ENCODE peak calls at places on chromosomes 2 and 18, in four cellular contexts. One of them, this sample, is unnamed.

GRCh38 chr2:14418110-14418509 is 214.4 kb upstream of the LRATD1 start:
- DNase-seq in stomach: no peak
- DNase-seq in lower lobe of right lung: no peak
- DNase-seq in IMR-90: no peak
- DNase-seq in this sample: no peak

GRCh38 chr2:212908682-212909435 is 242.6 kb downstream of the IKZF2 start:
- DNase-seq in stomach: no peak
- DNase-seq in lower lobe of right lung: no peak
- DNase-seq in IMR-90: no peak
- DNase-seq in this sample: no peak

GRCh38 chr2:144259332-144259731 is 260.6 kb downstream of the ZEB2 start:
- DNase-seq in stomach: no peak
- DNase-seq in lower lobe of right lung: no peak
- DNase-seq in IMR-90: no peak
- DNase-seq in this sample: no peak

GRCh38 chr2:152632736-152633135 is 84.5 kb downstream of the PRPF40A start:
- DNase-seq in stomach: no peak
- DNase-seq in lower lobe of right lung: no peak
- DNase-seq in IMR-90: peak; percentile 33
- DNase-seq in this sample: no peak

GRCh38 chr18:79952996-79953559 is 1.6 kb upstream of the SLC66A2 start:
- DNase-seq in stomach: peak; percentile 13
- DNase-seq in lower lobe of right lung: peak; percentile 36
- DNase-seq in IMR-90: no peak
- DNase-seq in this sample: peak; percentile 13

GRCh38 chr2:208619993-208620392 is 213.4 kb downstream of the PTH2R start:
- DNase-seq in stomach: no peak
- DNase-seq in lower lobe of right lung: no peak
- DNase-seq in IMR-90: no peak
- DNase-seq in this sample: peak; percentile 16

GRCh38 chr2:164766931-164767330 is 74.7 kb downstream of the COBLL1 start:
- DNase-seq in stomach: no peak
- DNase-seq in lower lobe of right lung: no peak
- DNase-seq in IMR-90: no peak
- DNase-seq in this sample: no peak

GRCh38 chr2:12819721-12820120 is 103.0 kb downstream of the TRIB2 start:
- DNase-seq in stomach: no peak
- DNase-seq in lower lobe of right lung: no peak
- DNase-seq in IMR-90: peak; percentile 35
- DNase-seq in this sample: no peak

GRCh38 chr2:62485780-62486765 is 19.9 kb downstream of the TMEM17 start:
- DNase-seq in stomach: no peak
- DNase-seq in lower lobe of right lung: no peak
- DNase-seq in IMR-90: peak; percentile 30
- DNase-seq in this sample: no peak

GRCh38 chr18:8701546-8702118 is 3.7 kb upstream of the MTCL1 start:
- DNase-seq in stomach: no peak
- DNase-seq in lower lobe of right lung: no peak
- DNase-seq in IMR-90: peak; percentile 91
- DNase-seq in this sample: no peak

GRCh38 chr2:226483745-226484619 is 315.6 kb downstream of the IRS1 start:
- DNase-seq in stomach: no peak
- DNase-seq in lower lobe of right lung: no peak
- DNase-seq in IMR-90: peak; percentile 61
- DNase-seq in this sample: no peak

GRCh38 chr2:30230479-30230854 is 867 bp upstream of the LBH start:
- DNase-seq in stomach: no peak
- DNase-seq in lower lobe of right lung: no peak
- DNase-seq in IMR-90: peak; percentile 64
- DNase-seq in this sample: peak; percentile 85

GRCh38 chr2:195818521-195818920 is 161.5 kb downstream of the SLC39A10 start:
- DNase-seq in stomach: no peak
- DNase-seq in lower lobe of right lung: no peak
- DNase-seq in IMR-90: peak; percentile 90
- DNase-seq in this sample: no peak

GRCh38 chr2:46340740-46341420 is 43.7 kb downstream of the EPAS1 start:
- DNase-seq in stomach: no peak
- DNase-seq in lower lobe of right lung: no peak
- DNase-seq in IMR-90: no peak
- DNase-seq in this sample: no peak

GRCh38 chr2:46338674-46339073 is 41.5 kb downstream of the EPAS1 start:
- DNase-seq in stomach: no peak
- DNase-seq in lower lobe of right lung: no peak
- DNase-seq in IMR-90: no peak
- DNase-seq in this sample: no peak

GRCh38 chr2:46337208-46337994 is 40.2 kb downstream of the EPAS1 start:
- DNase-seq in stomach: no peak
- DNase-seq in lower lobe of right lung: no peak
- DNase-seq in IMR-90: no peak
- DNase-seq in this sample: no peak

GRCh38 chr2:46339200-46339599 is 42.0 kb downstream of the EPAS1 start:
- DNase-seq in stomach: no peak
- DNase-seq in lower lobe of right lung: no peak
- DNase-seq in IMR-90: no peak
- DNase-seq in this sample: no peak

GRCh38 chr2:46339676-46340459 is 42.7 kb downstream of the EPAS1 start:
- DNase-seq in stomach: peak; percentile 28
- DNase-seq in lower lobe of right lung: no peak
- DNase-seq in IMR-90: peak; percentile 73
- DNase-seq in this sample: peak; percentile 55
- H3K27me3 ChIP-seq in stomach: no peaks in the 10 kb centered on the region
- H3K27me3 ChIP-seq in lower lobe of right lung: no peaks in the 10 kb centered on the region
- H3K27me3 ChIP-seq in IMR-90: no peaks in the 10 kb centered on the region
- H3K27me3 ChIP-seq in this sample: no peaks in the 10 kb centered on the region

GRCh38 chr2:128724547-128724946 is 405.9 kb upstream of the HS6ST1 start:
- DNase-seq in stomach: no peak
- DNase-seq in lower lobe of right lung: no peak
- DNase-seq in IMR-90: no peak
- DNase-seq in this sample: peak; percentile 58

GRCh38 chr2:128717758-128718710 is 399.4 kb upstream of the HS6ST1 start:
- DNase-seq in stomach: no peak
- DNase-seq in lower lobe of right lung: no peak
- DNase-seq in IMR-90: no peak
- DNase-seq in this sample: no peak

GRCh38 chr2:128722469-128722868 is 403.8 kb upstream of the HS6ST1 start:
- DNase-seq in stomach: no peak
- DNase-seq in lower lobe of right lung: no peak
- DNase-seq in IMR-90: no peak
- DNase-seq in this sample: no peak

GRCh38 chr2:128716371-128716770 is 397.7 kb upstream of the HS6ST1 start:
- DNase-seq in stomach: no peak
- DNase-seq in lower lobe of right lung: no peak
- DNase-seq in IMR-90: no peak
- DNase-seq in this sample: no peak

DNA sequence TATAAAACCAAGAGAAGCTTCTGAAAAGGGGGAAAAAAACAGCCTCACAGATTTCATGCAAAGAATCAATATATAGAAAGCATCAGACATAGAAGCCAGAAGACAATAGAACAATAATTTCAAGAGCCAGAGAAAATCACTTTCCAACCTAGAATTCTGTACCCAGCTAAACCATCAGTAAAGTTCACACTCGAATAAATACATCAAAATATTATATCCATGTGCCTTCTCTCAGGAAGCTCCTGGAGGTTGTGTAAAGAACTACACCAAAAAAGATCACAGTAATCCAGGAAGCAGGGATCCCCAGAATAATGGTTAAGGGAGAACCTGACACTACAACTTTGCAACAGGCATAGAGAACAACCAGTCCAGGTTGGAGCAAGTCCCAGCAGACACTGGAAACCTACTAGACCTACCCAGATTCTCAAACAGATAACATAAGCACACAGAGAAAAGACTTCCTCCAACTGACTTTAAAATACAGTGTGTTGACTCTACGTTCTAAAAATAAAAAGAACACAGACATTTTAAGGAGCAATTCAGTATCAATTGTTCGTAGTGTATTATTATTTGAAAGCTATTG is 401.9 kb upstream of the HS6ST1 start:
- DNase-seq in stomach: no peak
- DNase-seq in lower lobe of right lung: no peak
- DNase-seq in IMR-90: no peak
- DNase-seq in this sample: no peak
- TF ChIP-seq CTCF in stomach: no peak
- TF ChIP-seq CTCF in lower lobe of right lung: no peak
- TF ChIP-seq CTCF in IMR-90: peak; percentile 21
- TF ChIP-seq CTCF in this sample: no peak

DNA sequence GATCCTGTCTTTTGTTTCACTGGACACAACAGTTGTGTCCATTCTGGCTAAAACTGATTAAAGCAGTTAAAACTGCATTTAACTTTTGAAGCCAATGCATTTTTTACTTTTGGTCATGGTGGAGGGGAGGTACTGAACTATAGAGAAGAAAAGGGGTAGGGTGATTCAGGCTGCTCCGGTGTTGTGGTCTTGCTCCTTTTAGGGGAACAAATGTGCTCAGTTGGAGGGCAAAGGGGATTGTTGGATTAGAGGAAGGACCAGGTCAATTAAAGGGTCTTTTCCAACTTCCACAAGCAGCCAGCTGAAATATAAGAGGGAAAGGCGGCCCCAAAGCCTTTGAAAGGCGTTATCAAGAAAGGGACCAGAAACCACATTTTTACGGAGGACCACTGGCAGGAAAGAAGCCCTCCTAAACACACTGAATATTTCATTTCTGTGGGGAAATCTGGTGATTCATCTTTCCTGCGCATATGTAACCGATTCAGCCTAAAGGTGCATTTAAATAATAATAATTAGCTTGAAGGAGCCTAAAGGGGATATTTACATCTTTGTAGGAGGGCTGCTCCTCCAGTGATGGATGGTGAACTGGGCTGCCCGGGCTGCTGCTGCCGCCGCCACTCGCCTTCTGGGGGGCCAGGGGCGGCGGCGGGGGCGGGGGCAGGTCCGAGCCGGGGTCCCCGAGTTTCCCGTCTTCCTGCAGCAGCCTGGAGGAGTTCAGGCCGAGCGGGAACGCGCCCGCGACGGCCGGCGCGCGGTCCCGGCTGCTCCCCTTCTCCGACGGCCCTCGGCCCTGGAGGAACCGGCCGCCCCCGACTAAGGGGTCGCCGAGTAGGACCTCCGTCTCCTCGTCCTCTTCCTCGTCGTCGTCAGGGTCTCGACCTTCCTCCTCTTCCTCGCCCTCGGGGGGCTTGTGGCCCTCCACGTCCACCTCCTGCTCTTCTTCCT is 5.2 kb downstream of the SKOR2 start:
- DNase-seq in stomach: no peak
- DNase-seq in lower lobe of right lung: no peak
- DNase-seq in IMR-90: no peak
- DNase-seq in this sample: no peak
- H3K4me3 ChIP-seq in stomach: no peak overlapping the region
- H3K4me3 ChIP-seq in lower lobe of right lung: no peak overlapping the region
- H3K4me3 ChIP-seq in IMR-90: no peak overlapping the region
- H3K4me3 ChIP-seq in this sample: peak overlapping the region; percentile 37

GRCh38 chr2:176560296-176560695 is 291.1 kb downstream of the MTX2 start:
- DNase-seq in stomach: no peak
- DNase-seq in lower lobe of right lung: no peak
- DNase-seq in IMR-90: peak; percentile 12
- DNase-seq in this sample: no peak
- H3K27me3 ChIP-seq in stomach: peaks cover 77% of the 10 kb centered on the region
- H3K27me3 ChIP-seq in lower lobe of right lung: peaks cover 24% of the 10 kb centered on the region
- H3K27me3 ChIP-seq in IMR-90: peaks cover 7% of the 10 kb centered on the region
- H3K27me3 ChIP-seq in this sample: no peaks in the 10 kb centered on the region

GRCh38 chr2:120552800-120553471 is 182.7 kb upstream of the GLI2 start:
- DNase-seq in stomach: peak; percentile 94
- DNase-seq in lower lobe of right lung: peak; percentile 87
- DNase-seq in IMR-90: peak; percentile 23
- DNase-seq in this sample: peak; percentile 93
- TF ChIP-seq CTCF in stomach: peak; percentile 55
- TF ChIP-seq CTCF in lower lobe of right lung: peak; percentile 68
- TF ChIP-seq CTCF in IMR-90: peak; percentile 39
- TF ChIP-seq CTCF in this sample: peak; percentile 52